ENCODE peak calls at places on chromosome 11, in six cellular contexts. L is glutamatergic neuron, J is tibial nerve, V is body of pancreas, P is HFF-Myc, W is osteocyte. Z is an unnamed sample.
A peak's percentile ranks its signal among the peaks of the same experiment; 100 is the strongest.

GRCh38 chr11:91100432-91100831 is 877.6 kb upstream of the CHORDC1 start:
- DNase-seq in L (no peak), J (no peak), V (no peak), P (no peak), W (no peak), Z (peak; percentile 55)

GRCh38 chr11:118524757-118525465 is 2.4 kb upstream of the TTC36 start:
- DNase-seq in L (no peak), J (no peak), V (no peak), P (no peak), W (no peak), Z (no peak)

GRCh38 chr11:60971520-60971919 is at the start of gene CD6:
- DNase-seq in L (no peak), J (no peak), V (no peak), P (no peak), W (no peak), Z (no peak)

GRCh38 chr11:81165164-81165563 is 1568.5 kb downstream of the FAM181B start:
- DNase-seq in L (no peak), J (no peak), V (no peak), P (no peak), W (no peak), Z (no peak)

GRCh38 chr11:16924826-16925494 is 89.3 kb downstream of the PLEKHA7 start:
- DNase-seq in L (peak; percentile 51), J (no peak), V (peak; percentile 81), P (no peak), W (no peak), Z (no peak)

GRCh38 chr11:78855146-78855545 is 280.5 kb upstream of the NARS2 start:
- DNase-seq in L (no peak), J (no peak), V (no peak), P (no peak), W (no peak), Z (no peak)

GRCh38 chr11:62665630-62666258 is 632 bp downstream of the CSKMT start:
- DNase-seq in L (peak; percentile 50), J (no peak), V (peak; percentile 51), P (no peak), W (no peak), Z (peak; percentile 66)

GRCh38 chr11:93189462-93189861 is 8.3 kb downstream of the SLC36A4 start:
- DNase-seq in L (no peak), J (no peak), V (no peak), P (no peak), W (no peak), Z (no peak)

GRCh38 chr11:131370090-131370751 is at the start of gene NTM:
- DNase-seq in L (peak; percentile 53), J (peak; percentile 23), V (peak; percentile 71), P (no peak), W (no peak), Z (peak; percentile 7)

GRCh38 chr11:86234831-86235461 is 9.6 kb upstream of the EED start:
- DNase-seq in L (no peak), J (no peak), V (no peak), P (no peak), W (no peak), Z (no peak)

GRCh38 chr11:44484211-44484610 is 81.3 kb upstream of the CD82 start:
- DNase-seq in L (peak; percentile 29), J (no peak), V (no peak), P (no peak), W (no peak), Z (peak; percentile 5)

GRCh38 chr11:34313099-34313517 is 44.7 kb downstream of the ABTB2 start:
- DNase-seq in L (no peak), J (no peak), V (no peak), P (no peak), W (no peak), Z (no peak)

GRCh38 chr11:62974848-62975522 is 9.8 kb downstream of the SLC22A6 start:
- DNase-seq in L (peak; percentile 34), J (no peak), V (peak; percentile 84), P (peak; percentile 17), W (no peak), Z (no peak)

GRCh38 chr11:111459506-111460270 is 52.5 kb downstream of the BTG4 start:
- DNase-seq in L (no peak), J (no peak), V (no peak), P (no peak), W (peak; percentile 69), Z (no peak)

DNA sequence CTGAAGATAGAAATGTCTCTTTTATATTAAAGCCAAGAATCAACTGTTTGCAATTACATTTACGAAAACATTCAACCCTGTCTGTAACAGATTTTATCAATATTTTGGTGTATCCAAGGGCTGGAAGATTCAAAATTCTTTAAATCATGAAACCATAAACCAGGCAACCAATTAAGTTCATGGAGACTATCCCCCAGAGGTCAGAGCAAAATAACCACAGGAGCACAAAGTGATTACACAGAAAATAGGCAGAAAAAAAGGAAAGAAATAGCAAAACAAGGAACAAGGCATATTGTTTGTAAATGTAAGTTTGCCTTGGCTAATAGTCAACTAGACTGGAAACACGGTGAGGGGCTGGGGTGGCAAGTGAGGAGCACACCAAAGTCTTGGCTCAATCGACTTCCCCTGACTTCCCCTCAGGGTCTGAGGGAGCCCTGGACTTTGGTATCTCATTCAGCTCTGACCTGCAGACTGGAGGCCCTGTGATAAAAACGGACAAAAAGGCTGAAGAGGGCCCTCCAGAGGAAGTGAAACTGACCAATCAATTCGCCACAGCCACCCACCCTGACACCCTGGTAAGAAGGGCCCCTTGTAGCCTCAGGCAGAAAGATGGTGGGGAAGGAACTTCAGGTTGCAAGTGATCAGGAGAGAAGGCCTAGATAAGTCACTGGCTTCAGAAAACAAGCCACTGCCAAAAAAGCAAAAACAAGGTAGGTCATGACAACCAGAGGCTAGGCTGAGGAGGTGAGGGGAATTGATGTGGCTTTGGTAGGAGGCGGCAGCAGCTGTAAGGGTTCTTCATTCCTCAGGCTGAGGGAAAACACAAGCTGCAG is 1.9 kb downstream of the SIK3 start:
- DNase-seq in L (no peak), J (no peak), V (no peak), P (no peak), W (no peak), Z (no peak)
- TF ChIP-seq CTCF in L (no peak), J (no peak), V (no peak), P (no peak), W (no peak), Z (no peak)

GRCh38 chr11:92141725-92142124 is 82.9 kb upstream of the FAT3 start:
- DNase-seq in L (no peak), J (no peak), V (no peak), P (no peak), W (no peak), Z (no peak)

GRCh38 chr11:92140021-92140420 is 84.6 kb upstream of the FAT3 start:
- DNase-seq in L (no peak), J (no peak), V (no peak), P (no peak), W (no peak), Z (no peak)

GRCh38 chr11:92141159-92141558 is 83.5 kb upstream of the FAT3 start:
- DNase-seq in L (no peak), J (no peak), V (no peak), P (no peak), W (no peak), Z (no peak)

GRCh38 chr11:92131289-92131890 is 93.2 kb upstream of the FAT3 start:
- DNase-seq in L (no peak), J (no peak), V (no peak), P (no peak), W (no peak), Z (no peak)

DNA sequence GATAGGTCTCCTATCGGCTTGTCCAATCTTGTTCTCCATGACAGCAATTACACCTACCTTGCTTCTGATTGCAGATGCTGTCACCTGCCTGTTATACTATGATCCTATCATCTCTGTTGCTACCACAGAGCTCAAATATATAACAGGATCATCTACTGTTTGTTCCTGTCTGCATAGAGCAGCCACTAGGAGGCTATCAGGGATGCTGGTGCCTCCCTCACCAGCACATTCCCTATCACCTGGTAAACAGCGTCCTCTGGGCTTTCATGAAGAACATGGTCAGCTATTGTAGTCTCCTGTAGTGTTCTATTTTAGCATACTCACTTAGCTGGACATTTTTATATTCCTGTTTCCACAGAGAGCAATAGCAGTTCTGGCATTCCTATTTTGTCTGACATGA is 87.8 kb upstream of the FAT3 start:
- DNase-seq in L (no peak), J (no peak), V (no peak), P (no peak), W (no peak), Z (no peak)
- TF ChIP-seq CTCF in L (no peak), J (no peak), V (no peak), P (no peak), W (no peak), Z (no peak)

GRCh38 chr11:57638811-57639320 is 10.8 kb downstream of the YPEL4 start:
- DNase-seq in L (peak; percentile 50), J (no peak), V (no peak), P (no peak), W (no peak), Z (no peak)
- TF ChIP-seq CTCF in L (no peak), J (no peak), V (no peak), P (no peak), W (no peak), Z (no peak)

DNA sequence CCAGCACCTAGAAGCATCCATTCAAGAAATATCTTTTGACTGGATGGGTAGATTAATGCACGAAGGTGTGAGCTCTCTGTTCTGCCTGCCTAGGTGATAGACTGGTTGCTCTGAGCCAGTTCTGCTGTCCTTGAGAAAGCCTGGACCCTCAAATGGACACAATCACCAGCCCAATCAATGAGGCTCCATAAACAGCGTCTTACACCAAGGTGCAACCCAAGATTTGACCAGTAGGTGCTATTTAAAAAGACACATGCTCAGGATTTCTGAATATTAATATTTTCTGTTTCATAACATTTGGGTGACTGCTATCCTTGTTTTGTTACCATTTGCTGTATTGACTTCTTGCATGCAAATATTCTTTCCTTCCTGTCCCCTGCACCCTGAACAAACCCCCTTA is 39.0 kb downstream of the PAMR1 start:
- DNase-seq in L (no peak), J (no peak), V (no peak), P (no peak), W (no peak), Z (no peak)
- TF ChIP-seq CTCF in L (no peak), J (no peak), V (no peak), P (no peak), W (no peak), Z (no peak)

GRCh38 chr11:14150878-14151277 is 188.4 kb downstream of the SPON1 start:
- DNase-seq in L (no peak), J (no peak), V (peak; percentile 17), P (no peak), W (no peak), Z (no peak)

GRCh38 chr11:14144905-14145304 is 182.4 kb downstream of the SPON1 start:
- DNase-seq in L (no peak), J (no peak), V (no peak), P (no peak), W (no peak), Z (no peak)

GRCh38 chr11:14149683-14150082 is 187.2 kb downstream of the SPON1 start:
- DNase-seq in L (no peak), J (no peak), V (no peak), P (no peak), W (no peak), Z (no peak)

DNA sequence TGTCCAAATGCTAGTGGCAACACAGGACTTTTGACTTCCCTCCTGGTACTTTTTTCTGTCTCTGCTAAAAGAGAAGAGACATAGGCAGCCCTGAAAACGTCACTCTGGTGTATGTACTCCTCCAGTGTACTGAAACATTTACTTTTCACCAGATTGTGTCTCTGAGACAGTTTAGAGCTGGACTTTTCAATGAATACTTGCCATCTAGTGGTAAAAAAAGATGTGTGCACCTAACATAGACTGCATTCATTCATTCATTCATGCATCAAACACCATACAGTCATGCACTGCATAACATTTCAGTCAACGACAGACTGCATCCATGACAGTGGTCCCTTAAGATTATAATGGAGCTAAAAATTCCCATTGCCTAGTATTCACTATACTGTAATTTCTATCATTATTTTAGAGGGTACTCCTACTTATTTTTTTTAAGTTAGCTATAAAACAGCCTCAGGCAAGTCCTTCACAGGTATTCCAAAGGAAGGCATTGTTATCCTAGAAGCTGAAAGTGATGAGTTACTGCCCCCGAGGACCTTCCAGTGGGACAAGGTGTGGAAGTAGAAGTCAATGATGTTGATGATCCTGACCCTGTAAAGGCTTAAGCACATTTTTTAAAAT is 186.2 kb downstream of the SPON1 start:
- DNase-seq in L (no peak), J (no peak), V (no peak), P (peak; percentile 20), W (no peak), Z (peak; percentile 44)
- TF ChIP-seq CTCF in L (peak; percentile 74), J (peak; percentile 53), V (peak; percentile 52), P (peak; percentile 37), W (peak; percentile 49), Z (peak; percentile 66)